ENCODE peak calls at places on chromosomes 16 and 17, in five cellular contexts. P is kidney; W is SW480; X is activated naive CD4-positive, alpha-beta T cell treated with anti-CD3 and anti-CD28 coated beads, Interleukin-2, amount 50 U/mL, for 16 hours; V is endothelial cell. N is an unnamed sample.

GRCh38 chr17:48011405-48012150 is 26.0 kb downstream of the COPZ2 start:
- DNase-seq in P (no peak), W (peak), V (no peak), X (peak), N (peak)

GRCh38 chr17:59716427-59716826 is 9.0 kb downstream of the VMP1 start:
- DNase-seq in V (no peak), X (no peak), P (no peak), W (no peak), N (no peak)

GRCh38 chr16:79037429-79038373 is 562.8 kb downstream of the MAF start:
- DNase-seq in W (no peak), P (no peak), V (no peak), X (no peak), N (no peak)

GRCh38 chr17:16933317-16934132 is 38.4 kb downstream of the TNFRSF13B start:
- DNase-seq in P (no peak), W (peak), X (no peak), V (no peak), N (no peak)

GRCh38 chr16:72848045-72848410 is 199.9 kb downstream of the ZFHX3 start:
- DNase-seq in P (no peak), X (no peak), V (no peak), W (no peak), N (no peak)

GRCh38 chr16:12289175-12290063 is 312.9 kb downstream of the SNX29 start:
- DNase-seq in V (no peak), X (no peak), P (no peak), W (no peak), N (no peak)

GRCh38 chr17:65457183-65457582 is 104.3 kb downstream of the AXIN2 start:
- DNase-seq in X (no peak), P (no peak), W (no peak), V (no peak), N (no peak)

GRCh38 chr17:79407385-79407784 is 203.5 kb downstream of the RBFOX3 start:
- DNase-seq in P (no peak), V (no peak), W (no peak), X (no peak), N (no peak)

GRCh38 chr16:59198487-59198886 is 464.4 kb upstream of the GOT2 start:
- DNase-seq in W (no peak), X (no peak), P (no peak), V (no peak), N (no peak)

N was measured in effector memory CD4-positive, alpha-beta T cell.